ENCODE peak calls at places on chromosome 10, in four cellular contexts. One of them, this sample, is unnamed.
A peak's percentile ranks its signal among the peaks of the same experiment; 100 is the strongest.

GRCh38 chr10:124628676-124629021 is 115.5 kb downstream of the FAM53B start:
- DNase-seq in K562: peak; percentile 23
- DNase-seq in GM12878: no peak
- DNase-seq in IMR-90: no peak
- DNase-seq in this sample: no peak

GRCh38 chr10:58554316-58554715 is 41.6 kb downstream of the BICC1 start:
- DNase-seq in GM12878: no peak
- DNase-seq in K562: no peak
- DNase-seq in IMR-90: no peak
- DNase-seq in this sample: no peak

GRCh38 chr10:66837990-66838389 is 87.8 kb upstream of the LRRTM3 start:
- DNase-seq in GM12878: no peak
- DNase-seq in IMR-90: peak; percentile 61
- DNase-seq in K562: no peak
- DNase-seq in this sample: no peak

GRCh38 chr10:130902471-130902870 is 409.1 kb downstream of the TCERG1L start:
- DNase-seq in IMR-90: no peak
- DNase-seq in GM12878: no peak
- DNase-seq in K562: no peak
- DNase-seq in this sample: no peak

GRCh38 chr10:58438340-58438739 is 53.1 kb downstream of the TFAM start:
- DNase-seq in IMR-90: peak; percentile 73
- DNase-seq in GM12878: no peak
- DNase-seq in K562: no peak
- DNase-seq in this sample: no peak

GRCh38 chr10:97463363-97464132 is 17.6 kb downstream of the ZDHHC16 start:
- DNase-seq in GM12878: peak; percentile 9
- DNase-seq in IMR-90: peak; percentile 69
- DNase-seq in K562: peak; percentile 42
- DNase-seq in this sample: peak; percentile 63

GRCh38 chr10:6200588-6201510 is 1.9 kb upstream of the PFKFB3 start:
- DNase-seq in GM12878: no peak
- DNase-seq in K562: peak; percentile 28
- DNase-seq in IMR-90: peak; percentile 35
- DNase-seq in this sample: no peak

GRCh38 chr10:11336703-11337102 is 274.7 kb downstream of the USP6NL start:
- DNase-seq in IMR-90: no peak
- DNase-seq in K562: no peak
- DNase-seq in GM12878: no peak
- DNase-seq in this sample: no peak

GRCh38 chr10:130407052-130407451 is 270.9 kb downstream of the GLRX3 start:
- DNase-seq in K562: no peak
- DNase-seq in IMR-90: no peak
- DNase-seq in GM12878: no peak
- DNase-seq in this sample: no peak

GRCh38 chr10:71547290-71547689 is 150.6 kb downstream of the CDH23 start:
- DNase-seq in K562: peak; percentile 55
- DNase-seq in IMR-90: no peak
- DNase-seq in GM12878: no peak
- DNase-seq in this sample: no peak

GRCh38 chr10:86970152-86970886 is 2.0 kb downstream of the ADIRF start:
- DNase-seq in IMR-90: peak; percentile 51
- DNase-seq in GM12878: no peak
- DNase-seq in K562: no peak
- DNase-seq in this sample: no peak

GRCh38 chr10:58177362-58177947 is 90.2 kb downstream of the IPMK start:
- DNase-seq in K562: peak; percentile 21
- DNase-seq in GM12878: no peak
- DNase-seq in IMR-90: peak; percentile 47
- DNase-seq in this sample: peak; percentile 16

GRCh38 chr10:71597821-71598498 is 121.6 kb downstream of the C10orf105 start:
- DNase-seq in K562: no peak
- DNase-seq in IMR-90: no peak
- DNase-seq in GM12878: no peak
- DNase-seq in this sample: no peak

GRCh38 chr10:97224483-97225435 is 39.0 kb upstream of the SLIT1 start:
- DNase-seq in GM12878: no peak
- DNase-seq in K562: no peak
- DNase-seq in IMR-90: peak; percentile 41
- DNase-seq in this sample: no peak

GRCh38 chr10:132192991-132193670 is 6.4 kb downstream of the DPYSL4 start:
- DNase-seq in IMR-90: no peak
- DNase-seq in GM12878: no peak
- DNase-seq in K562: no peak
- DNase-seq in this sample: no peak

GRCh38 chr10:46515402-46516192 is 40.9 kb downstream of the GPRIN2 start:
- DNase-seq in GM12878: no peak
- DNase-seq in K562: no peak
- DNase-seq in IMR-90: no peak
- DNase-seq in this sample: no peak

GRCh38 chr10:100065084-100065660 is 16.5 kb downstream of the CPN1 start:
- DNase-seq in GM12878: no peak
- DNase-seq in K562: peak; percentile 23
- DNase-seq in IMR-90: no peak
- DNase-seq in this sample: no peak

GRCh38 chr10:106557053-106557452 is 607.5 kb downstream of the SORCS1 start:
- DNase-seq in IMR-90: peak; percentile 64
- DNase-seq in K562: no peak
- DNase-seq in GM12878: no peak
- DNase-seq in this sample: no peak

GRCh38 chr10:21715531-21716195 is 181.6 kb downstream of the MLLT10 start:
- DNase-seq in IMR-90: peak; percentile 56
- DNase-seq in K562: no peak
- DNase-seq in GM12878: no peak
- DNase-seq in this sample: no peak

GRCh38 chr10:84353052-84353803 is 24.8 kb downstream of the CCSER2 start:
- DNase-seq in K562: no peak
- DNase-seq in GM12878: no peak
- DNase-seq in IMR-90: no peak
- DNase-seq in this sample: no peak

GRCh38 chr10:123885406-123886164 is 6.0 kb downstream of the CPXM2 start:
- DNase-seq in K562: no peak
- DNase-seq in IMR-90: no peak
- DNase-seq in GM12878: no peak
- DNase-seq in this sample: no peak

GRCh38 chr10:70513848-70514309 is 35.3 kb downstream of the PALD1 start:
- DNase-seq in K562: no peak
- DNase-seq in GM12878: peak; percentile 51
- DNase-seq in IMR-90: no peak
- DNase-seq in this sample: no peak

GRCh38 chr10:52551036-52551435 is 221.5 kb downstream of the MBL2 start:
- DNase-seq in IMR-90: no peak
- DNase-seq in GM12878: no peak
- DNase-seq in K562: no peak
- DNase-seq in this sample: no peak

GRCh38 chr10:124827474-124827873 is 25.9 kb downstream of the ABRAXAS2 start:
- DNase-seq in K562: peak; percentile 4
- DNase-seq in IMR-90: peak; percentile 14
- DNase-seq in GM12878: no peak
- DNase-seq in this sample: peak; percentile 66

GRCh38 chr10:59799421-59799820 is 46.2 kb upstream of the MRLN start:
- DNase-seq in GM12878: no peak
- DNase-seq in K562: no peak
- DNase-seq in IMR-90: no peak
- DNase-seq in this sample: no peak

GRCh38 chr10:37803269-37803668 is 54.1 kb downstream of the ZNF248 start:
- DNase-seq in K562: no peak
- DNase-seq in IMR-90: no peak
- DNase-seq in GM12878: no peak
- DNase-seq in this sample: no peak

GRCh38 chr10:70956029-70956759 is 67.8 kb upstream of the PCBD1 start:
- DNase-seq in K562: peak; percentile 11
- DNase-seq in GM12878: no peak
- DNase-seq in IMR-90: no peak
- DNase-seq in this sample: peak; percentile 44

GRCh38 chr10:102776779-102777417 is 33.1 kb downstream of the WBP1L start:
- DNase-seq in GM12878: no peak
- DNase-seq in K562: peak; percentile 73
- DNase-seq in IMR-90: peak; percentile 98
- DNase-seq in this sample: no peak

GRCh38 chr10:112721080-112721698 is 228.9 kb upstream of the TCF7L2 start:
- DNase-seq in K562: peak; percentile 25
- DNase-seq in IMR-90: peak; percentile 53
- DNase-seq in GM12878: peak; percentile 21
- DNase-seq in this sample: peak; percentile 69

GRCh38 chr10:34280599-34281374 is 534.3 kb downstream of the PARD3 start:
- DNase-seq in IMR-90: peak; percentile 98
- DNase-seq in GM12878: no peak
- DNase-seq in K562: peak; percentile 21
- DNase-seq in this sample: peak; percentile 77

GRCh38 chr10:94042001-94042813 is 48.5 kb downstream of the PLCE1 start:
- DNase-seq in GM12878: peak; percentile 7
- DNase-seq in IMR-90: peak; percentile 79
- DNase-seq in K562: no peak
- DNase-seq in this sample: peak; percentile 75

GRCh38 chr10:28367419-28367818 is 64.6 kb upstream of the MPP7 start:
- DNase-seq in GM12878: no peak
- DNase-seq in IMR-90: no peak
- DNase-seq in K562: no peak
- DNase-seq in this sample: no peak

GRCh38 chr10:96229568-96230030 is 41.8 kb downstream of the BLNK start:
- DNase-seq in K562: peak; percentile 78
- DNase-seq in GM12878: peak; percentile 24
- DNase-seq in IMR-90: peak; percentile 58
- DNase-seq in this sample: peak; percentile 84

DNA sequence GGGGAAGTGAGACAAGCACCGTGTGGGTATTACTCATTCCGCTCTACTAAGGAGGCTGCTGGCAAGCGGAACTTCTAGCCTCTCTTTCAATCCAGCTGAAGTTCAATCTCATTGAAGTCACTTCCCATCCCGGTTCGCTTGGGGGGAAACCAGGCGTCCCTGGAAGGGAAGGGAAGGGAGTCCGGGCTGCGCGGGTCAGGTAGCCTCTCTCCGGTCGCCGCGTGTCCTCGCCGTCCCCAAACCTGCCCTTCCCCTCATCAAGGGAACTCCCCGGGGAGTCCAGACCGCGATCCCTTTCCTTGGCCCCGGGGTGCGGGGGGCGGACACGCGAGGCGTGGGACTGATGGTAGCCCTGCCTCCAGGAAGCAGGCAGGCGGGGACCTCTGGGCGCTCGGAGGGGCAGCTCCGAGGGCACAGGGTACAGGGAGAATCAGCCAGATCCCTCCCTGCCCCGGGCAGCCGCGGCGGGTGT is 598 bp upstream of the ZEB1 start:
- DNase-seq in IMR-90: peak; percentile 80
- DNase-seq in GM12878: peak; percentile 79
- DNase-seq in K562: peak; percentile 69
- DNase-seq in this sample: peak; percentile 59
- TF ChIP-seq ELK1 in IMR-90: no peak
- TF ChIP-seq ELK1 in GM12878: no peak
- TF ChIP-seq ELK1 in K562: no peak
- TF ChIP-seq ELK1 in this sample: no peak

DNA sequence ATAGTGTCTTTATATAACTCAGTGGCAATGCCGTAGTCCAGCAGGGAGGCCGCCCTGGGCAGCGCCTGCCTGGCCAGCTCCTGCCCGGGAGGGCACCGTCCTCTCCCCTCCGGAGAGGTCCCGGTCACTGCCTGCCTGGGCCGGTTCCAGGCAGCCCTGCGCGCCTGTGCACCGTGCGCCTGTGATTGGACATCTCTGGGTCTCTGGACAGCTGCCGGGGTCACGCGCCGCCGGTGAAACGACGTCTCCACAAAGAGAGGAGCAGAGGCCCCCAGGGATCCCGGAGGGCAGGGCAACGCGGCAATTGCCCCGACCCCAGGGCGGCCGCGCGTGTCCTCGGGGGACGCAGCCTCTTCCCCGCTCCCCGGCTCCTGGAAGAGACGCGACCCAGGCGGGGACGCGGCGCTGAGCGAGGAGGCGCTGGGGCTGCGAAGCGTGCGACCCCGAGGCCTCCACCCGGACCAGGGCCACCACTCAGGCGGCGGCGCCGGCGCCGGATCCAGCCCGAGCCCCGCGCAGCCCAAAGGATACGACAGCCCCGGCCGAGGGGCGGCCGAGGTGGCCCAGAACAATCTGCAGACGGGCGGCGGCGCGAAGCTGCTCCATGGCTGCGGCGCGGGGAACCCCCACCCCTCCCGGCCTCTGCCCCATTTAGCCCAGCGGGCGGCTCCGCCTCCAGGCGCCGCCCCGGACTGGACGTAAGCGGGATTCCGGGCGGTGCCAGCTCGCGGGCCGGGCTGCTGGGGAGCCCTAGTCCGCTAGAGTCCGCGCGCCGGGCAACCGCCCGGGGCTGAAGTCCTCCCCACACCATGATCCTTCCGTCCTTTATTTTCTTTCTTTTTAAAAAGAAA is at the start of gene PHYH:
- DNase-seq in K562: peak; percentile 83
- DNase-seq in IMR-90: peak; percentile 74
- DNase-seq in GM12878: no peak
- DNase-seq in this sample: peak; percentile 83
- TF ChIP-seq POLR2A in K562: peak; percentile 69
- TF ChIP-seq POLR2A in IMR-90: peak; percentile 51
- TF ChIP-seq POLR2A in GM12878: peak; percentile 79
- TF ChIP-seq POLR2A in this sample: peak; percentile 97

GRCh38 chr10:78959901-78960300 is 108.9 kb upstream of the ZMIZ1 start:
- DNase-seq in K562: no peak
- DNase-seq in GM12878: no peak
- DNase-seq in IMR-90: peak; percentile 36
- DNase-seq in this sample: no peak

GRCh38 chr10:78961760-78962159 is 107.0 kb upstream of the ZMIZ1 start:
- DNase-seq in IMR-90: no peak
- DNase-seq in GM12878: no peak
- DNase-seq in K562: no peak
- DNase-seq in this sample: no peak

GRCh38 chr10:78959217-78959616 is 109.5 kb upstream of the ZMIZ1 start:
- DNase-seq in IMR-90: no peak
- DNase-seq in K562: peak; percentile 75
- DNase-seq in GM12878: no peak
- DNase-seq in this sample: no peak

GRCh38 chr10:78957471-78958039 is 111.2 kb upstream of the ZMIZ1 start:
- DNase-seq in K562: no peak
- DNase-seq in IMR-90: peak; percentile 53
- DNase-seq in GM12878: no peak
- DNase-seq in this sample: no peak

GRCh38 chr10:78960316-78960800 is 108.4 kb upstream of the ZMIZ1 start:
- DNase-seq in K562: no peak
- DNase-seq in GM12878: no peak
- DNase-seq in IMR-90: peak; percentile 90
- DNase-seq in this sample: no peak
- TF ChIP-seq ELK1 in K562: no peak
- TF ChIP-seq ELK1 in GM12878: no peak
- TF ChIP-seq ELK1 in IMR-90: no peak
- TF ChIP-seq ELK1 in this sample: no peak

GRCh38 chr10:78028438-78029293 is 649 bp downstream of the POLR3A start:
- DNase-seq in IMR-90: peak; percentile 57
- DNase-seq in K562: peak; percentile 52
- DNase-seq in GM12878: no peak
- DNase-seq in this sample: no peak

GRCh38 chr10:78025685-78026364 is 3.5 kb downstream of the POLR3A start:
- DNase-seq in GM12878: no peak
- DNase-seq in IMR-90: peak; percentile 79
- DNase-seq in K562: no peak
- DNase-seq in this sample: no peak

GRCh38 chr10:78033623-78034470 is at the start of gene RPS24:
- DNase-seq in IMR-90: peak; percentile 98
- DNase-seq in GM12878: peak; percentile 89
- DNase-seq in K562: peak; percentile 100
- DNase-seq in this sample: peak; percentile 95

GRCh38 chr10:78035025-78035424 is 1.4 kb downstream of the RPS24 start:
- DNase-seq in GM12878: no peak
- DNase-seq in K562: no peak
- DNase-seq in IMR-90: peak; percentile 28
- DNase-seq in this sample: no peak

GRCh38 chr10:78029294-78030226 is at the start of gene POLR3A:
- DNase-seq in GM12878: peak; percentile 82
- DNase-seq in K562: peak; percentile 99
- DNase-seq in IMR-90: peak; percentile 99
- DNase-seq in this sample: peak; percentile 99
- TF ChIP-seq POLR2A in GM12878: peak; percentile 82
- TF ChIP-seq POLR2A in K562: peak; percentile 92
- TF ChIP-seq POLR2A in IMR-90: no peak
- TF ChIP-seq POLR2A in this sample: peak; percentile 74

This sample was measured in A549.